ENCODE peak calls at places on chromosomes 16 and 17, in six cellular contexts. A, P, V, K, E and Y are unnamed samples.

GRCh38 chr17:9268546-9268945 is 247.2 kb downstream of the NTN1 start:
- DNase-seq in A (no peak), P (no peak), V (no peak), K (no peak), E (no peak), Y (no peak)

GRCh38 chr16:67884684-67885083 is at the start of gene NRN1L:
- DNase-seq in A (peak), P (no peak), V (peak), K (peak), E (peak), Y (no peak)

GRCh38 chr17:17507465-17508011 is 11.3 kb upstream of the RASD1 start:
- DNase-seq in A (no peak), P (no peak), V (no peak), K (no peak), E (no peak), Y (no peak)

GRCh38 chr17:77472837-77473214 is 332.1 kb downstream of the SEC14L1 start:
- DNase-seq in A (no peak), P (no peak), V (no peak), K (no peak), E (no peak), Y (no peak)

GRCh38 chr17:30021708-30022317 is 80.4 kb downstream of the EFCAB5 start:
- DNase-seq in A (peak), P (peak), V (no peak), K (no peak), E (no peak), Y (peak)

GRCh38 chr16:3017806-3018506 is at the start of gene CLDN6:
- DNase-seq in A (no peak), P (no peak), V (no peak), K (no peak), E (no peak), Y (no peak)

GRCh38 chr17:1686086-1686485 is 1.4 kb upstream of the PRPF8 start:
- DNase-seq in A (peak), P (no peak), V (no peak), K (no peak), E (no peak), Y (no peak)

GRCh38 chr16:14490281-14490680 is 139.8 kb downstream of the PARN start:
- DNase-seq in A (no peak), P (no peak), V (no peak), K (no peak), E (no peak), Y (no peak)

GRCh38 chr17:49836111-49837030 is 11.5 kb downstream of the TAC4 start:
- DNase-seq in A (peak), P (no peak), V (no peak), K (no peak), E (no peak), Y (no peak)

GRCh38 chr17:21453144-21453982 is 77.2 kb downstream of the KCNJ12 start:
- DNase-seq in A (no peak), P (no peak), V (no peak), K (no peak), E (no peak), Y (no peak)

GRCh38 chr17:22266231-22266630 is 573.9 kb downstream of the KCNJ18 start:
- DNase-seq in A (no peak), P (no peak), V (no peak), K (no peak), E (no peak), Y (no peak)

GRCh38 chr16:49442805-49443204 is 69.2 kb downstream of the C16orf78 start:
- DNase-seq in A (no peak), P (no peak), V (no peak), K (no peak), E (no peak), Y (no peak)

GRCh38 chr17:72123964-72124791 is 3.4 kb downstream of the SOX9 start:
- DNase-seq in A (no peak), P (no peak), V (no peak), K (no peak), E (peak), Y (no peak)